ENCODE peak calls at places on chromosomes 1 and 21, in nine cellular contexts. M, K, S, O, W, Q, V, C and B are unnamed samples.
A peak's percentile ranks its signal among the peaks of the same experiment; 100 is the strongest.

GRCh38 chr21:37642493-37642892 is 273.8 kb downstream of the KCNJ6 start:
- DNase-seq in M (no peak), K (no peak), S (no peak), O (no peak), W (no peak), Q (peak; percentile 37), V (no peak), C (no peak), B (no peak)

GRCh38 chr21:29155118-29155932 is 24.9 kb downstream of the MAP3K7CL start:
- DNase-seq in M (no peak), K (no peak), S (peak; percentile 77), O (no peak), W (peak; percentile 79), Q (no peak), V (peak; percentile 56), C (no peak), B (no peak)

GRCh38 chr1:67645495-67646144 is 39.4 kb upstream of the GADD45A start:
- DNase-seq in M (no peak), K (no peak), S (peak; percentile 33), O (no peak), W (peak; percentile 73), Q (peak; percentile 43), V (peak; percentile 76), C (no peak), B (no peak)

GRCh38 chr1:245802941-245803665 is 648.3 kb downstream of the KIF26B start:
- DNase-seq in M (no peak), K (no peak), S (peak; percentile 49), O (no peak), W (no peak), Q (no peak), V (no peak), C (no peak), B (no peak)

GRCh38 chr1:227729881-227730629 is 5.0 kb downstream of the JMJD4 start:
- DNase-seq in M (no peak), K (no peak), S (peak; percentile 66), O (no peak), W (peak; percentile 65), Q (peak; percentile 55), V (peak; percentile 15), C (peak; percentile 78), B (no peak)

GRCh38 chr1:81121324-81121723 is 679.4 kb upstream of the ADGRL2 start:
- DNase-seq in M (no peak), K (no peak), S (no peak), O (no peak), W (no peak), Q (no peak), V (no peak), C (no peak), B (no peak)

GRCh38 chr1:197788741-197789476 is 13.6 kb upstream of the DENND1B start:
- DNase-seq in M (no peak), K (no peak), S (no peak), O (no peak), W (no peak), Q (no peak), V (no peak), C (no peak), B (no peak)

GRCh38 chr1:241113557-241113956 is 243.4 kb downstream of the RGS7 start:
- DNase-seq in M (no peak), K (no peak), S (no peak), O (no peak), W (no peak), Q (no peak), V (no peak), C (no peak), B (no peak)

GRCh38 chr1:232667094-232667780 is 37.3 kb upstream of the SIPA1L2 start:
- DNase-seq in M (no peak), K (no peak), S (peak; percentile 25), O (no peak), W (peak; percentile 21), Q (no peak), V (no peak), C (no peak), B (no peak)

GRCh38 chr1:200866521-200866920 is 6.3 kb upstream of the GPR25 start:
- DNase-seq in M (no peak), K (no peak), S (no peak), O (no peak), W (peak; percentile 18), Q (no peak), V (no peak), C (no peak), B (no peak)

GRCh38 chr1:235758931-235759330 is 107.8 kb downstream of the LYST start:
- DNase-seq in M (no peak), K (no peak), S (no peak), O (no peak), W (no peak), Q (no peak), V (no peak), C (no peak), B (no peak)

GRCh38 chr1:179775009-179775408 is 31.9 kb downstream of the FAM163A start:
- DNase-seq in M (no peak), K (no peak), S (no peak), O (no peak), W (no peak), Q (no peak), V (no peak), C (no peak), B (no peak)

GRCh38 chr1:59831529-59831928 is 16.8 kb downstream of the HOOK1 start:
- DNase-seq in M (no peak), K (no peak), S (no peak), O (no peak), W (no peak), Q (no peak), V (no peak), C (no peak), B (no peak)

GRCh38 chr1:59833022-59833421 is 18.3 kb downstream of the HOOK1 start:
- DNase-seq in M (no peak), K (no peak), S (no peak), O (no peak), W (peak; percentile 17), Q (no peak), V (no peak), C (no peak), B (no peak)

GRCh38 chr1:59828160-59828559 is 13.4 kb downstream of the HOOK1 start:
- DNase-seq in M (no peak), K (no peak), S (no peak), O (no peak), W (no peak), Q (no peak), V (no peak), C (no peak), B (no peak)

GRCh38 chr1:59833991-59834390 is 19.2 kb downstream of the HOOK1 start:
- DNase-seq in M (no peak), K (no peak), S (no peak), O (no peak), W (no peak), Q (no peak), V (no peak), C (no peak), B (no peak)
- TF ChIP-seq CTCF in M (no peak), K (no peak), S (no peak), O (no peak), W (no peak), Q (no peak), V (no peak), C (no peak), B (no peak)

GRCh38 chr1:100456880-100457279 is 81.1 kb upstream of the GPR88 start:
- DNase-seq in M (no peak), K (no peak), S (no peak), O (no peak), W (no peak), Q (no peak), V (no peak), C (no peak), B (no peak)

GRCh38 chr1:100457683-100458082 is 80.3 kb upstream of the GPR88 start:
- DNase-seq in M (no peak), K (no peak), S (no peak), O (no peak), W (no peak), Q (no peak), V (no peak), C (no peak), B (no peak)

GRCh38 chr1:100458925-100459814 is 78.8 kb upstream of the GPR88 start:
- DNase-seq in M (no peak), K (peak; percentile 26), S (peak; percentile 76), O (peak; percentile 81), W (peak; percentile 85), Q (peak; percentile 73), V (peak; percentile 75), C (peak; percentile 83), B (no peak)

GRCh38 chr1:100452641-100453040 is 85.3 kb upstream of the GPR88 start:
- DNase-seq in M (no peak), K (no peak), S (no peak), O (no peak), W (no peak), Q (no peak), V (no peak), C (no peak), B (no peak)

GRCh38 chr1:100455478-100456072 is 82.4 kb upstream of the GPR88 start:
- DNase-seq in M (no peak), K (no peak), S (peak; percentile 14), O (no peak), W (peak; percentile 30), Q (no peak), V (no peak), C (no peak), B (no peak)
- TF ChIP-seq CTCF in M (peak; percentile 72), K (peak; percentile 4), S (peak; percentile 62), O (no peak), W (no peak), Q (peak; percentile 57), V (peak; percentile 46), C (peak; percentile 72), B (peak; percentile 58)

GRCh38 chr1:199463521-199464127 is 563.9 kb upstream of the NR5A2 start:
- DNase-seq in M (no peak), K (no peak), S (peak; percentile 36), O (no peak), W (peak; percentile 74), Q (peak; percentile 64), V (no peak), C (no peak), B (no peak)
- TF ChIP-seq CTCF in M (no peak), K (no peak), S (peak; percentile 67), O (no peak), W (peak; percentile 60), Q (peak; percentile 49), V (no peak), C (no peak), B (peak; percentile 50)

GRCh38 chr1:152728986-152729385 is 21.0 kb downstream of the LCE4A start:
- DNase-seq in M (no peak), K (no peak), S (no peak), O (no peak), W (no peak), Q (no peak), V (no peak), C (no peak), B (no peak)

GRCh38 chr1:152725261-152725660 is 17.3 kb downstream of the LCE4A start:
- DNase-seq in M (no peak), K (no peak), S (no peak), O (no peak), W (peak; percentile 8), Q (no peak), V (no peak), C (no peak), B (no peak)
- TF ChIP-seq CTCF in M (no peak), K (no peak), S (no peak), O (no peak), W (no peak), Q (no peak), V (no peak), C (no peak), B (no peak)

GRCh38 chr1:173476664-173477285 is 360 bp upstream of the PRDX6 start:
- DNase-seq in M (peak; percentile 72), K (peak; percentile 77), S (peak; percentile 91), O (peak; percentile 96), W (peak; percentile 83), Q (peak; percentile 93), V (peak; percentile 92), C (peak; percentile 95), B (peak; percentile 94)
- TF ChIP-seq CTCF in M (no peak), K (no peak), S (no peak), O (no peak), W (no peak), Q (no peak), V (no peak), C (no peak), B (no peak)